ENCODE peak calls at places on chromosome 22, in six cellular contexts. One of them, this sample, is unnamed. For H3K4me1, the result is how much of the 10 kb centered on the place peaks cover.

GRCh38 chr22:44697423-44698179 is 4.4 kb upstream of the PRR5 start:
- DNase-seq in A549: peak
- DNase-seq in SK-N-SH: peak
- DNase-seq in H1: peak
- DNase-seq in transverse colon: peak
- DNase-seq in stomach: peak
- DNase-seq in this sample: peak

GRCh38 chr22:19802001-19802880 is 41.7 kb downstream of the TBX1 start:
- DNase-seq in stomach: no peak
- DNase-seq in SK-N-SH: peak
- DNase-seq in H1: no peak
- DNase-seq in transverse colon: no peak
- DNase-seq in A549: no peak
- DNase-seq in this sample: no peak

GRCh38 chr22:40487663-40488249 is 117.4 kb downstream of the SGSM3 start:
- DNase-seq in SK-N-SH: peak
- DNase-seq in transverse colon: no peak
- DNase-seq in A549: peak
- DNase-seq in H1: no peak
- DNase-seq in stomach: no peak
- DNase-seq in this sample: no peak

GRCh38 chr22:21064917-21065864 is 19.4 kb downstream of the LRRC74B start:
- DNase-seq in H1: no peak
- DNase-seq in SK-N-SH: no peak
- DNase-seq in transverse colon: no peak
- DNase-seq in stomach: no peak
- DNase-seq in A549: no peak
- DNase-seq in this sample: no peak

GRCh38 chr22:22074634-22075381 is 92.2 kb upstream of the TOP3B start:
- DNase-seq in A549: no peak
- DNase-seq in H1: no peak
- DNase-seq in SK-N-SH: no peak
- DNase-seq in transverse colon: no peak
- DNase-seq in stomach: no peak
- DNase-seq in this sample: no peak

GRCh38 chr22:44395116-44396005 is 82.6 kb upstream of the SHISAL1 start:
- DNase-seq in A549: no peak
- DNase-seq in H1: peak
- DNase-seq in stomach: peak
- DNase-seq in SK-N-SH: peak
- DNase-seq in transverse colon: peak
- DNase-seq in this sample: no peak

GRCh38 chr22:48340727-48341709 is 1486.7 kb downstream of the BRD1 start:
- DNase-seq in stomach: no peak
- DNase-seq in transverse colon: no peak
- DNase-seq in A549: no peak
- DNase-seq in H1: no peak
- DNase-seq in SK-N-SH: no peak
- DNase-seq in this sample: no peak

GRCh38 chr22:45562537-45563361 is 60.1 kb downstream of the FBLN1 start:
- DNase-seq in SK-N-SH: no peak
- DNase-seq in H1: no peak
- DNase-seq in transverse colon: no peak
- DNase-seq in A549: no peak
- DNase-seq in stomach: no peak
- DNase-seq in this sample: no peak

GRCh38 chr22:46638601-46639431 is 18.6 kb downstream of the GRAMD4 start:
- DNase-seq in transverse colon: no peak
- DNase-seq in H1: no peak
- DNase-seq in stomach: peak
- DNase-seq in A549: no peak
- DNase-seq in SK-N-SH: no peak
- DNase-seq in this sample: no peak

GRCh38 chr22:39240841-39241631 is 3.7 kb downstream of the PDGFB start:
- DNase-seq in stomach: peak
- DNase-seq in H1: peak
- DNase-seq in transverse colon: peak
- DNase-seq in A549: peak
- DNase-seq in SK-N-SH: no peak
- DNase-seq in this sample: peak

GRCh38 chr22:43060213-43060612 is 29.0 kb downstream of the TTLL1 start:
- DNase-seq in A549: no peak
- DNase-seq in stomach: peak
- DNase-seq in H1: peak
- DNase-seq in transverse colon: peak
- DNase-seq in SK-N-SH: peak
- DNase-seq in this sample: no peak

GRCh38 chr22:30276041-30276440 is 9.4 kb upstream of the OSM start:
- DNase-seq in A549: no peak
- DNase-seq in H1: no peak
- DNase-seq in stomach: no peak
- DNase-seq in SK-N-SH: no peak
- DNase-seq in transverse colon: no peak
- DNase-seq in this sample: no peak

GRCh38 chr22:43392385-43392989 is 19.3 kb upstream of the MPPED1 start:
- DNase-seq in transverse colon: no peak
- DNase-seq in SK-N-SH: no peak
- DNase-seq in A549: no peak
- DNase-seq in H1: no peak
- DNase-seq in stomach: no peak
- DNase-seq in this sample: no peak

GRCh38 chr22:40203568-40203967 is 25.8 kb downstream of the TNRC6B start:
- DNase-seq in transverse colon: no peak
- DNase-seq in H1: no peak
- DNase-seq in stomach: no peak
- DNase-seq in SK-N-SH: no peak
- DNase-seq in A549: no peak
- DNase-seq in this sample: no peak

GRCh38 chr22:48379371-48379770 is 1448.3 kb downstream of the BRD1 start:
- DNase-seq in H1: peak
- DNase-seq in stomach: peak
- DNase-seq in A549: no peak
- DNase-seq in transverse colon: no peak
- DNase-seq in SK-N-SH: no peak
- DNase-seq in this sample: no peak

GRCh38 chr22:39229688-39230260 is 15.0 kb downstream of the PDGFB start:
- DNase-seq in transverse colon: no peak
- DNase-seq in SK-N-SH: no peak
- DNase-seq in H1: no peak
- DNase-seq in stomach: no peak
- DNase-seq in A549: no peak
- DNase-seq in this sample: no peak

GRCh38 chr22:44330727-44331660 is 18.2 kb upstream of the SHISAL1 start:
- DNase-seq in transverse colon: no peak
- DNase-seq in A549: no peak
- DNase-seq in stomach: no peak
- DNase-seq in H1: peak
- DNase-seq in SK-N-SH: peak
- DNase-seq in this sample: no peak

GRCh38 chr22:34645375-34645774 is 420.6 kb upstream of the ISX start:
- DNase-seq in transverse colon: no peak
- DNase-seq in A549: no peak
- DNase-seq in stomach: no peak
- DNase-seq in H1: peak
- DNase-seq in SK-N-SH: no peak
- DNase-seq in this sample: no peak

GRCh38 chr22:40001800-40002577 is 7.2 kb downstream of the FAM83F start:
- DNase-seq in A549: no peak
- DNase-seq in H1: no peak
- DNase-seq in stomach: no peak
- DNase-seq in SK-N-SH: no peak
- DNase-seq in transverse colon: no peak
- DNase-seq in this sample: no peak

GRCh38 chr22:29855611-29856181 is 17.6 kb upstream of the ASCC2 start:
- DNase-seq in SK-N-SH: no peak
- DNase-seq in transverse colon: no peak
- DNase-seq in H1: no peak
- DNase-seq in stomach: no peak
- DNase-seq in A549: no peak
- DNase-seq in this sample: no peak

GRCh38 chr22:40469181-40469580 is 98.8 kb downstream of the SGSM3 start:
- DNase-seq in SK-N-SH: no peak
- DNase-seq in stomach: no peak
- DNase-seq in A549: no peak
- DNase-seq in H1: no peak
- DNase-seq in transverse colon: no peak
- DNase-seq in this sample: no peak

GRCh38 chr22:29581799-29582198 is 886 bp upstream of the NIPSNAP1 start:
- DNase-seq in H1: no peak
- DNase-seq in stomach: peak
- DNase-seq in A549: no peak
- DNase-seq in SK-N-SH: no peak
- DNase-seq in transverse colon: peak
- DNase-seq in this sample: no peak

GRCh38 chr22:42754658-42755057 is 34.0 kb upstream of the A4GALT start:
- DNase-seq in stomach: peak
- DNase-seq in SK-N-SH: no peak
- DNase-seq in transverse colon: no peak
- DNase-seq in H1: no peak
- DNase-seq in A549: no peak
- DNase-seq in this sample: no peak

GRCh38 chr22:25048659-25049657 is 96.4 kb downstream of the KIAA1671 start:
- DNase-seq in stomach: peak
- DNase-seq in A549: peak
- DNase-seq in H1: peak
- DNase-seq in SK-N-SH: peak
- DNase-seq in transverse colon: peak
- DNase-seq in this sample: no peak

GRCh38 chr22:25049770-25050169 is 97.3 kb downstream of the KIAA1671 start:
- DNase-seq in SK-N-SH: no peak
- DNase-seq in transverse colon: no peak
- DNase-seq in A549: no peak
- DNase-seq in H1: no peak
- DNase-seq in stomach: no peak
- DNase-seq in this sample: no peak

GRCh38 chr22:25050566-25050965 is 98.0 kb downstream of the KIAA1671 start:
- DNase-seq in H1: no peak
- DNase-seq in SK-N-SH: no peak
- DNase-seq in transverse colon: no peak
- DNase-seq in A549: no peak
- DNase-seq in stomach: no peak
- DNase-seq in this sample: no peak

GRCh38 chr22:25051983-25052710 is 99.6 kb downstream of the KIAA1671 start:
- DNase-seq in stomach: peak
- DNase-seq in H1: no peak
- DNase-seq in A549: no peak
- DNase-seq in transverse colon: peak
- DNase-seq in SK-N-SH: peak
- DNase-seq in this sample: no peak

DNA sequence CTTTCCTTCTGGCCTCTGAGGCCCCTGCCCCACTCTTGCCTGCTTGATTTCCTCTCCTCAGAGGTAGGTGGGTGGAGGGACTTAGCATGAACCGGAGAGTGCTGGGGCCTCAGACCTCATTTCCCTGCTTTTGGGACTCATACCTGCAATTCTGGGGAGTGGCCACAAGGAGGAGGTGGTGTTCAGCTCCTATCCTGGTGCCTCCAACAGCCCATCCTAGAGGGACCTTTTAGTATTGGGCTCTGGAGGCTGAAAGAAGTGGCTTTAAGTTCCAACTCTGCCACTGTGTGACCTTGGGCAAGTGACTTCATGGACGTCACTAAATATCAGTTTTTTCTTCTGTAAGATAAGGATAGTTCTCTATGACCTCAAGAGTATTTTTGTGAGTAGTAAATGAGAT is 98.6 kb downstream of the KIAA1671 start:
- DNase-seq in A549: no peak
- DNase-seq in H1: peak
- DNase-seq in transverse colon: no peak
- DNase-seq in stomach: no peak
- DNase-seq in SK-N-SH: peak
- DNase-seq in this sample: no peak
- TF ChIP-seq CTCF in A549: no peak
- TF ChIP-seq CTCF in H1: peak
- TF ChIP-seq CTCF in transverse colon: no peak
- TF ChIP-seq CTCF in stomach: no peak
- TF ChIP-seq CTCF in SK-N-SH: peak
- TF ChIP-seq CTCF in this sample: no peak

DNA sequence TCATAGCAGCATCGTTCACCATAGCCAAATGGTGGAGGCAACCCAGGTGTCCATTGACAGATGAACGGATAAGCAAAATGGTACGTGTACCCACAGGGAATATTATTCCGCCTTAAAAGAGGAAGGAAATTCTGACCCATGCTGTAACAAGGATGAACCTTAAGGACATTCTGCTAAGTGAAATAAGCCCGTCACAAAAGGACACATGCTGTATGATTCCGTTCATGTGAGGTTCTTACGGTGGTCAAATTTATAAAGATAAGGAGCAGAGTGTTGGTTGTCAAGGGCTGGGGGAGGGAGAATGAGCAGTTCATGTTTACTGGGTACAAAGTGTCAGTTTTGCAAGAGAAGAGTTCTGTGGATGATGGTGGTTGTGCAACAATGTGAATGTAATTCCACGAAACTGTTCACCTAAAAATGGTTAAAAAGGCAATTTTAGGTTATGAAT is 26.3 kb downstream of the APOL1 start:
- DNase-seq in SK-N-SH: no peak
- DNase-seq in stomach: no peak
- DNase-seq in A549: no peak
- DNase-seq in H1: no peak
- DNase-seq in transverse colon: no peak
- DNase-seq in this sample: no peak
- TF ChIP-seq EP300 in SK-N-SH: no peak
- TF ChIP-seq EP300 in stomach: no peak
- TF ChIP-seq EP300 in A549: no peak
- TF ChIP-seq EP300 in H1: no peak
- TF ChIP-seq EP300 in transverse colon: no peak
- TF ChIP-seq EP300 in this sample: no peak

DNA sequence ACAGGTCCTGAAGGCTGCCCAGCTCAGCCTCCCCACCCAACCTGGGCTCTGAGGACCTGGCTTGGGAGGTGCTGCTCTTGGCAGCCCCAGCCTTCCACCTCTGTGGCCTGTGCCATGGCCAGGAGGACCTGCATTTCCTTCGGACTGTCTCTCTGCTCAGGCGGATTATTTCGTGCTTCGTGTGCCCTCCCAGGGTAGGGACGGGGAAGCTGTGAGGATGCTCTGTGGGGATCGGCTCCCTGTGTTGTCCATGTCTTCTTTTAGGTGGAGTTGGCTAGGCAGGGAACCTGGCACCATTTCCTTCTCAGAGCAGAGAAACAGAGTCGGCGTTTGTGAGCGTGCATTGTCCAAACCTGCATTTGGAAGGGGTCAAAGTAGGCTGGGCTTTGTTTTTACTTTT is 34.1 kb downstream of the BCR start:
- DNase-seq in transverse colon: no peak
- DNase-seq in A549: no peak
- DNase-seq in stomach: no peak
- DNase-seq in H1: no peak
- DNase-seq in SK-N-SH: no peak
- DNase-seq in this sample: no peak
- H3K4me1 ChIP-seq in transverse colon: half or more
- H3K4me1 ChIP-seq in A549: under half
- H3K4me1 ChIP-seq in stomach: half or more
- H3K4me1 ChIP-seq in H1: under half
- H3K4me1 ChIP-seq in SK-N-SH: half or more
- H3K4me1 ChIP-seq in this sample: under half

GRCh38 chr22:50456466-50457234 is 18.2 kb downstream of the SBF1 start:
- DNase-seq in stomach: no peak
- DNase-seq in H1: no peak
- DNase-seq in transverse colon: no peak
- DNase-seq in A549: no peak
- DNase-seq in SK-N-SH: peak
- DNase-seq in this sample: no peak
- TF ChIP-seq CTCF in stomach: no peak
- TF ChIP-seq CTCF in H1: peak
- TF ChIP-seq CTCF in transverse colon: no peak
- TF ChIP-seq CTCF in A549: peak
- TF ChIP-seq CTCF in SK-N-SH: peak
- TF ChIP-seq CTCF in this sample: no peak

GRCh38 chr22:38202437-38203089 is 769 bp downstream of the MAFF start:
- DNase-seq in transverse colon: peak
- DNase-seq in H1: peak
- DNase-seq in SK-N-SH: peak
- DNase-seq in A549: no peak
- DNase-seq in stomach: peak
- DNase-seq in this sample: peak
- TF ChIP-seq EP300 in transverse colon: peak
- TF ChIP-seq EP300 in H1: no peak
- TF ChIP-seq EP300 in SK-N-SH: no peak
- TF ChIP-seq EP300 in A549: no peak
- TF ChIP-seq EP300 in stomach: peak
- TF ChIP-seq EP300 in this sample: peak

This sample was measured in tibial nerve.